ENCODE peak calls at places on chromosomes 5 and 9, in six cellular contexts. M, G, Y, B, Z and P are unnamed samples. For H3K9me3, the result is how much of the 10 kb centered on the place peaks cover.

GRCh38 chr9:70046274-70047070 is 2.8 kb downstream of the MAMDC2 start:
- DNase-seq in M (no peak), G (peak), B (no peak), Y (peak), Z (no peak), P (no peak)

GRCh38 chr9:96020822-96021615 is 145.5 kb downstream of the ERCC6L2 start:
- DNase-seq in Y (peak), B (no peak), M (peak), G (no peak), Z (no peak), P (peak)

GRCh38 chr5:127848098-127848497 is 144.9 kb downstream of the CCDC192 start:
- DNase-seq in Z (no peak), G (no peak), Y (no peak), B (no peak), M (peak), P (no peak)

GRCh38 chr5:1509346-1510085 is 14.2 kb downstream of the LPCAT1 start:
- DNase-seq in Z (no peak), Y (no peak), M (no peak), B (peak), G (peak), P (no peak)

GRCh38 chr5:87770601-87771121 is 357.9 kb upstream of the CCNH start:
- DNase-seq in B (no peak), Y (no peak), G (no peak), M (no peak), Z (no peak), P (no peak)

GRCh38 chr9:21782207-21782606 is 20.2 kb upstream of the MTAP start:
- DNase-seq in G (no peak), B (no peak), Z (no peak), Y (no peak), M (no peak), P (no peak)

GRCh38 chr5:10289353-10289752 is 18.3 kb downstream of the CMBL start:
- DNase-seq in B (no peak), G (no peak), Z (no peak), Y (no peak), M (peak), P (no peak)

GRCh38 chr5:38922199-38922598 is 76.4 kb downstream of the OSMR start:
- DNase-seq in Y (peak), B (peak), G (peak), M (peak), Z (peak), P (peak)

GRCh38 chr9:16145196-16145950 is 592.5 kb downstream of the CCDC171 start:
- DNase-seq in B (no peak), G (no peak), M (no peak), Z (peak), Y (no peak), P (peak)

GRCh38 chr9:80146466-80146865 is 574.7 kb downstream of the TLE4 start:
- DNase-seq in B (no peak), Y (no peak), Z (peak), G (no peak), M (no peak), P (no peak)

GRCh38 chr9:99055384-99055783 is 49.5 kb upstream of the TGFBR1 start:
- DNase-seq in B (peak), G (no peak), Z (no peak), Y (no peak), M (no peak), P (no peak)

GRCh38 chr5:127959152-127959764 is 124.3 kb upstream of the SLC12A2 start:
- DNase-seq in M (peak), B (peak), Z (peak), Y (peak), G (peak), P (peak)

GRCh38 chr5:142929602-142930001 is 159.4 kb downstream of the ARHGAP26 start:
- DNase-seq in Y (peak), M (peak), G (peak), B (no peak), Z (no peak), P (no peak)

GRCh38 chr5:139787568-139788293 is 7.9 kb upstream of the PSD2 start:
- DNase-seq in B (peak), Z (peak), G (peak), M (peak), Y (peak), P (peak)

GRCh38 chr9:77384406-77384805 is 207.1 kb downstream of the VPS13A start:
- DNase-seq in B (no peak), M (no peak), Z (peak), Y (peak), G (no peak), P (no peak)

GRCh38 chr9:91680998-91681397 is 257.4 kb upstream of the NFIL3 start:
- DNase-seq in B (no peak), Z (no peak), G (no peak), M (no peak), Y (no peak), P (no peak)

GRCh38 chr5:175681045-175681974 is 23.4 kb downstream of the HRH2 start:
- DNase-seq in G (peak), Y (no peak), B (no peak), M (no peak), Z (no peak), P (peak)

GRCh38 chr9:84445737-84446136 is 105.2 kb upstream of the SLC28A3 start:
- DNase-seq in M (no peak), B (no peak), G (no peak), Z (no peak), Y (no peak), P (no peak)

GRCh38 chr5:128539038-128539429 is 989 bp upstream of the FBN2 start:
- DNase-seq in Y (peak), Z (no peak), M (no peak), B (no peak), G (peak), P (peak)

GRCh38 chr5:42621662-42622061 is 135.0 kb upstream of the CCDC152 start:
- DNase-seq in M (no peak), G (no peak), Z (peak), Y (no peak), B (no peak), P (no peak)

GRCh38 chr9:128903079-128903461 is 17.7 kb upstream of the PHYHD1 start:
- DNase-seq in Z (no peak), M (no peak), G (no peak), Y (no peak), B (no peak), P (no peak)

GRCh38 chr9:87909310-87910041 is 8.3 kb upstream of the SPATA31C1 start:
- DNase-seq in Z (no peak), Y (no peak), B (no peak), G (no peak), M (peak), P (no peak)

GRCh38 chr9:4937436-4937835 is 47.6 kb upstream of the JAK2 start:
- DNase-seq in B (no peak), G (no peak), Z (no peak), M (no peak), Y (no peak), P (no peak)

GRCh38 chr5:24492231-24492630 is 152.5 kb downstream of the CDH10 start:
- DNase-seq in M (no peak), Z (no peak), Y (no peak), G (no peak), B (no peak), P (no peak)

GRCh38 chr5:14995229-14995628 is 123.7 kb upstream of the ANKH start:
- DNase-seq in Z (peak), M (peak), Y (no peak), B (no peak), G (no peak), P (no peak)

GRCh38 chr9:21709464-21710058 is 92.9 kb upstream of the MTAP start:
- DNase-seq in B (peak), M (peak), Z (peak), Y (peak), G (no peak), P (peak)

GRCh38 chr5:176996780-176997179 is 9.8 kb downstream of the UIMC1 start:
- DNase-seq in B (no peak), G (no peak), M (no peak), Y (no peak), Z (no peak), P (peak)

GRCh38 chr5:129670944-129671343 is 77.0 kb upstream of the MINAR2 start:
- DNase-seq in Y (peak), M (no peak), G (no peak), B (no peak), Z (peak), P (no peak)

GRCh38 chr9:109110326-109111014 is 9.3 kb downstream of the TMEM245 start:
- DNase-seq in B (no peak), Z (peak), M (no peak), G (no peak), Y (peak), P (peak)

GRCh38 chr5:178988436-178989220 is 6.5 kb downstream of the GRM6 start:
- DNase-seq in G (no peak), Y (no peak), M (no peak), Z (no peak), B (no peak), P (no peak)
- H3K9me3 ChIP-seq in G (half or more), Y (under half), M (under half), Z (half or more), B (under half), P (under half)

GRCh38 chr5:150149618-150150017 is 6.0 kb downstream of the PDGFRB start:
- DNase-seq in G (no peak), Y (no peak), M (no peak), Z (no peak), B (no peak), P (no peak)
- H3K27ac ChIP-seq in G (peak), Y (no peak), M (peak), Z (no peak), B (peak), P (no peak)

DNA sequence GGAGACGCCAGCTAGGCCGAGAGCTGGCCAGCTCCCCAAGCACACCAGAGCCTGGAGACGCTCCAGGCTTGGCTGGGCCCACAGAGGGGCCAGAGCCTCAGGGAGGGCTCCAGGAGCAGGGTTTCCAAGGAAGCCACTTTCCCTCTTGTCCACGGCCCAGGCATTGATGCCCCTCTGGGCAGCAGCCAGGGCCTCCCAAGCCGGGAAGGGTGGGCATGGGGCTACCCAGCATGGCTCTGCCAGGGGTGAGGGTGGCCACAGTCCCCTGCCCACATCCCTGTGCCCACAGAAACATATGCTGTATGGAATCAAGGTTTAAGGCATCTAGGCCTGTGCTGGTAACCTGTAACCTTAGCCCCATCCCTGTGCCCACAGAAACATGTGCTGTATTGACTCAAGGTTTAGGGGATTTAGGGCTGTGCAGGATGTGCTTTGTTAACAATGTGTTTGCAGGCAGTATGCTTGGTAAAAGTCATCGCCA is 1.5 kb upstream of the DPP7 start:
- DNase-seq in G (no peak), B (no peak), Z (no peak), M (no peak), Y (no peak), P (no peak)
- TF ChIP-seq CTCF in G (no peak), B (no peak), Z (no peak), M (no peak), Y (no peak), P (no peak)

DNA sequence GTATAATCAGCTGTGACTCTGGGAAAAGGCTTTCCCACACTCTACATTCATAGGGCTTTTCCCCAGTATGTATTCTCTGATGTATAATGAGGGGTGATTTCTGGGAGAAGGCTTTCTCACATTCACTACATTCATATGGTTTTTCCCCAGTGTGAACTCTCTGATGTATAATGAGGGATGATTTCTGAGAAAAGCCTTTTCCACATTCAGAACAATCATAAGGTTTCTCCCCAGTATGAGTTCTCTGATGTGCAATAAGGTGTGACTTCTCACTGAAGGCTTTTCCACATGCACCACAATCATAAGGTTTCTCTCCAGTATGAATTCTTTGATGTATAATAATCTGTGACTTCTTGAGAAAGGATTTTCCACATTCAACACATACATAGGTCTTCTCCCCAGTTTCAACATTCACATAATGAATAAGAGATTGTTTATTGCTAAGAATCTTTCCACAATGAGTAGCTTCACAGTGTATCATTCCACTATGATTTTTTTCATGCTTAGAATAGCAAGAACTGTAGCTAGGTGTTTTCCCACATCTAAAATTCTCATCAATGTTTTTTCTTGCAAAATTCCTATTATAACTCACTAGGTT is 26.7 kb upstream of the ZNF300 start:
- DNase-seq in Y (no peak), B (no peak), G (no peak), Z (no peak), M (no peak), P (no peak)
- H3K9me3 ChIP-seq in Y (under half), B (half or more), G (half or more), Z (under half), M (half or more), P (under half)

GRCh38 chr9:134626141-134626423 is 15.5 kb upstream of the COL5A1 start:
- DNase-seq in Z (no peak), B (peak), M (no peak), Y (no peak), G (no peak), P (no peak)
- H3K27ac ChIP-seq in Z (peak), B (no peak), M (no peak), Y (peak), G (no peak), P (no peak)

GRCh38 chr5:166672431-166672830 is 1619.0 kb upstream of the WWC1 start:
- DNase-seq in G (no peak), Z (no peak), Y (no peak), M (no peak), B (no peak), P (no peak)
- TF ChIP-seq CTCF in G (no peak), Z (no peak), Y (no peak), M (no peak), B (no peak), P (no peak)